ENCODE peak calls at places on chromosomes 7 and 10, in nine cellular contexts. O, E, Q, F, K, P, Z, B and T are unnamed samples.

GRCh38 chr7:77727936-77728701 is 31.9 kb downstream of the RSBN1L start:
- DNase-seq in O (peak; percentile 71), E (no peak), Q (peak; percentile 67), F (no peak), K (no peak), P (no peak), Z (peak; percentile 63), B (peak; percentile 93), T (no peak)

GRCh38 chr10:17669185-17669872 is 25.4 kb downstream of the STAM start:
- DNase-seq in O (no peak), E (no peak), Q (no peak), F (no peak), K (no peak), P (no peak), Z (no peak), B (no peak), T (no peak)

GRCh38 chr10:96701265-96701664 is 19.0 kb downstream of the PIK3AP1 start:
- DNase-seq in O (no peak), E (no peak), Q (no peak), F (no peak), K (no peak), P (no peak), Z (no peak), B (no peak), T (no peak)

GRCh38 chr7:29569648-29570047 is 6.0 kb downstream of the PRR15 start:
- DNase-seq in O (no peak), E (no peak), Q (no peak), F (no peak), K (no peak), P (peak; percentile 82), Z (peak; percentile 30), B (peak; percentile 34), T (no peak)

GRCh38 chr7:39360766-39361165 is 205.4 kb upstream of the YAE1 start:
- DNase-seq in O (no peak), E (no peak), Q (no peak), F (no peak), K (no peak), P (no peak), Z (peak; percentile 75), B (no peak), T (no peak)

GRCh38 chr7:50858528-50859245 is 76.0 kb upstream of the GRB10 start:
- DNase-seq in O (no peak), E (no peak), Q (no peak), F (no peak), K (no peak), P (no peak), Z (no peak), B (no peak), T (peak; percentile 17)

GRCh38 chr10:98349508-98349922 is 65.5 kb downstream of the PYROXD2 start:
- DNase-seq in O (no peak), E (no peak), Q (peak; percentile 100), F (peak; percentile 59), K (no peak), P (no peak), Z (peak; percentile 86), B (no peak), T (peak; percentile 43)

GRCh38 chr7:37977243-37977642 is 56.8 kb downstream of the EPDR1 start:
- DNase-seq in O (no peak), E (no peak), Q (no peak), F (no peak), K (no peak), P (no peak), Z (peak; percentile 46), B (no peak), T (no peak)

GRCh38 chr7:98628916-98629525 is 11.9 kb downstream of the NPTX2 start:
- DNase-seq in O (no peak), E (no peak), Q (peak; percentile 7), F (no peak), K (no peak), P (no peak), Z (peak; percentile 24), B (no peak), T (no peak)

GRCh38 chr7:77537595-77538185 is 595 bp downstream of the PTPN12 start:
- DNase-seq in O (peak; percentile 74), E (no peak), Q (peak; percentile 56), F (peak; percentile 61), K (peak; percentile 70), P (peak; percentile 43), Z (peak; percentile 64), B (peak; percentile 67), T (peak; percentile 38)

GRCh38 chr10:71860243-71861029 is 9.4 kb upstream of the PSAP start:
- DNase-seq in O (peak; percentile 89), E (no peak), Q (peak; percentile 100), F (peak; percentile 94), K (no peak), P (peak; percentile 70), Z (peak; percentile 99), B (peak; percentile 69), T (peak; percentile 99)

GRCh38 chr10:85655394-85655793 is 711.2 kb downstream of the GRID1 start:
- DNase-seq in O (no peak), E (no peak), Q (no peak), F (no peak), K (no peak), P (no peak), Z (no peak), B (no peak), T (no peak)

GRCh38 chr7:104328308-104328969 is at the start of gene LHFPL3:
- DNase-seq in O (peak; percentile 89), E (no peak), Q (peak; percentile 16), F (no peak), K (peak; percentile 31), P (no peak), Z (no peak), B (peak; percentile 73), T (no peak)

GRCh38 chr10:97788552-97789442 is 17.0 kb upstream of the SFRP5 start:
- DNase-seq in O (peak; percentile 92), E (no peak), Q (no peak), F (peak; percentile 55), K (no peak), P (no peak), Z (no peak), B (no peak), T (no peak)

GRCh38 chr7:4880218-4880617 is 3.3 kb downstream of the RADIL start:
- DNase-seq in O (no peak), E (no peak), Q (no peak), F (no peak), K (no peak), P (no peak), Z (no peak), B (no peak), T (no peak)

GRCh38 chr10:100509241-100509640 is 10.4 kb downstream of the SEC31B start:
- DNase-seq in O (no peak), E (no peak), Q (no peak), F (no peak), K (peak; percentile 69), P (no peak), Z (no peak), B (no peak), T (no peak)

GRCh38 chr7:15753834-15754600 is 67.5 kb upstream of the MEOX2 start:
- DNase-seq in O (no peak), E (no peak), Q (peak; percentile 6), F (no peak), K (no peak), P (no peak), Z (peak; percentile 16), B (no peak), T (no peak)

GRCh38 chr7:148772297-148773089 is 73.8 kb downstream of the CUL1 start:
- DNase-seq in O (peak; percentile 67), E (no peak), Q (peak; percentile 96), F (no peak), K (no peak), P (peak; percentile 68), Z (peak; percentile 97), B (peak; percentile 38), T (no peak)

GRCh38 chr10:25966846-25967245 is 32.8 kb downstream of the MYO3A start:
- DNase-seq in O (no peak), E (no peak), Q (no peak), F (no peak), K (no peak), P (no peak), Z (no peak), B (no peak), T (no peak)

GRCh38 chr10:123135415-123136141 is at the start of gene HMX3:
- DNase-seq in O (peak; percentile 98), E (peak; percentile 77), Q (peak; percentile 62), F (no peak), K (peak; percentile 68), P (no peak), Z (peak; percentile 25), B (peak; percentile 1), T (no peak)

GRCh38 chr10:44395396-44395795 is 10.5 kb upstream of the CXCL12 start:
- DNase-seq in O (no peak), E (no peak), Q (no peak), F (no peak), K (no peak), P (no peak), Z (no peak), B (no peak), T (no peak)

GRCh38 chr7:46208635-46209525 is 287.8 kb upstream of the IGFBP3 start:
- DNase-seq in O (no peak), E (no peak), Q (peak; percentile 16), F (no peak), K (no peak), P (no peak), Z (no peak), B (no peak), T (no peak)

GRCh38 chr7:82443044-82443800 is at the start of gene CACNA2D1:
- DNase-seq in O (peak; percentile 82), E (peak; percentile 56), Q (peak; percentile 72), F (peak; percentile 72), K (peak; percentile 32), P (peak; percentile 60), Z (no peak), B (peak; percentile 82), T (no peak)

GRCh38 chr10:118674226-118674919 is 78.9 kb upstream of the PRLHR start:
- DNase-seq in O (no peak), E (no peak), Q (no peak), F (no peak), K (no peak), P (no peak), Z (no peak), B (no peak), T (no peak)

GRCh38 chr10:122864901-122865300 is 14.5 kb downstream of the FAM24B start:
- DNase-seq in O (no peak), E (no peak), Q (peak; percentile 73), F (no peak), K (no peak), P (no peak), Z (peak; percentile 33), B (peak; percentile 4), T (no peak)

GRCh38 chr10:106285199-106285598 is 879.3 kb downstream of the SORCS1 start:
- DNase-seq in O (no peak), E (no peak), Q (peak; percentile 19), F (no peak), K (no peak), P (no peak), Z (no peak), B (no peak), T (no peak)

GRCh38 chr10:3948843-3949242 is 163.8 kb upstream of the KLF6 start:
- DNase-seq in O (no peak), E (no peak), Q (no peak), F (no peak), K (peak; percentile 62), P (no peak), Z (peak; percentile 62), B (peak; percentile 85), T (no peak)

GRCh38 chr10:31884386-31884785 is 44.2 kb downstream of the ARHGAP12 start:
- DNase-seq in O (no peak), E (no peak), Q (no peak), F (no peak), K (no peak), P (no peak), Z (no peak), B (no peak), T (no peak)

GRCh38 chr7:42197391-42197790 is 39.6 kb downstream of the GLI3 start:
- DNase-seq in O (no peak), E (no peak), Q (no peak), F (no peak), K (no peak), P (no peak), Z (peak; percentile 93), B (no peak), T (no peak)

GRCh38 chr7:111092406-111093160 is 1.7 kb downstream of the LRRN3 start:
- DNase-seq in O (no peak), E (no peak), Q (no peak), F (no peak), K (no peak), P (peak; percentile 82), Z (peak; percentile 18), B (peak; percentile 66), T (no peak)